ENCODE peak calls at places on chromosome 13, in five cellular contexts. K is K562, I is SK-N-SH, F is HepG2, C is GM12878. N is an unnamed sample.
A peak's percentile ranks its signal among the peaks of the same experiment; 100 is the strongest.

GRCh38 chr13:59677966-59678814 is 485.5 kb downstream of the DIAPH3 start:
- DNase-seq in I (peak; percentile 55), K (peak; percentile 16), F (peak; percentile 42), C (no peak), N (no peak)

GRCh38 chr13:29428310-29428991 is 167.0 kb downstream of the SLC7A1 start:
- DNase-seq in C (no peak), I (peak; percentile 68), K (no peak), F (no peak), N (no peak)

GRCh38 chr13:94073006-94073744 is 406.3 kb downstream of the DCT start:
- DNase-seq in I (no peak), K (no peak), C (no peak), F (no peak), N (no peak)

GRCh38 chr13:41694902-41695301 is 237.6 kb downstream of the RGCC start:
- DNase-seq in K (no peak), C (peak; percentile 7), F (no peak), I (no peak), N (no peak)

GRCh38 chr13:26971990-26972888 is 199.4 kb downstream of the USP12 start:
- DNase-seq in K (peak; percentile 33), F (peak; percentile 74), C (no peak), I (no peak), N (peak; percentile 16)

GRCh38 chr13:27997904-27998522 is 9.5 kb upstream of the URAD start:
- DNase-seq in F (peak; percentile 48), C (no peak), I (no peak), K (peak; percentile 18), N (no peak)

GRCh38 chr13:106919638-106920037 is 351.7 kb upstream of the ARGLU1 start:
- DNase-seq in I (no peak), F (no peak), C (no peak), K (no peak), N (no peak)

GRCh38 chr13:33796095-33796494 is 21.9 kb upstream of the RFC3 start:
- DNase-seq in C (no peak), K (no peak), F (no peak), I (no peak), N (no peak)

GRCh38 chr13:90968510-90968909 is 379.0 kb upstream of the MIR17HG start:
- DNase-seq in I (peak; percentile 38), C (no peak), K (no peak), F (peak; percentile 2), N (no peak)

GRCh38 chr13:70162141-70162540 is 53.9 kb upstream of the KLHL1 start:
- DNase-seq in I (no peak), K (no peak), F (no peak), C (no peak), N (no peak)

GRCh38 chr13:108155185-108156106 is 59.9 kb downstream of the LIG4 start:
- DNase-seq in K (peak; percentile 31), F (peak; percentile 40), C (no peak), I (peak; percentile 55), N (peak; percentile 16)

GRCh38 chr13:52003551-52003950 is 7.7 kb downstream of the ATP7B start:
- DNase-seq in K (no peak), C (no peak), I (no peak), F (no peak), N (no peak)

GRCh38 chr13:77751513-77752456 is 54.3 kb downstream of the SLAIN1 start:
- DNase-seq in F (peak; percentile 41), C (peak; percentile 34), I (peak; percentile 23), K (peak; percentile 22), N (peak; percentile 20)

GRCh38 chr13:42170029-42170428 is 101.9 kb upstream of the AKAP11 start:
- DNase-seq in I (no peak), F (no peak), C (no peak), K (no peak), N (no peak)

GRCh38 chr13:20521388-20521787 is 4.3 kb downstream of the CRYL1 start:
- DNase-seq in F (no peak), K (no peak), I (no peak), C (no peak), N (no peak)

GRCh38 chr13:20475927-20476691 is 49.5 kb downstream of the CRYL1 start:
- DNase-seq in F (no peak), K (no peak), C (peak; percentile 65), I (no peak), N (peak; percentile 41)

GRCh38 chr13:29918845-29919244 is 68.4 kb upstream of the UBL3 start:
- DNase-seq in K (no peak), F (no peak), C (no peak), I (no peak), N (no peak)

GRCh38 chr13:90105276-90105675 is 1242.2 kb upstream of the MIR17HG start:
- DNase-seq in C (no peak), K (no peak), I (no peak), F (no peak), N (no peak)

GRCh38 chr13:73656863-73657262 is 477.3 kb downstream of the KLF12 start:
- DNase-seq in C (no peak), K (no peak), F (no peak), I (no peak), N (no peak)
- TF ChIP-seq GABPA in C (no peak), K (no peak), F (no peak), I (no peak), N (no peak)

GRCh38 chr13:49530452-49530851 is 34.7 kb downstream of the PHF11 start:
- DNase-seq in C (no peak), F (no peak), K (no peak), I (no peak), N (peak; percentile 87)
- TF ChIP-seq GABPA in C (no peak), F (no peak), K (no peak), I (no peak), N (no peak)

DNA sequence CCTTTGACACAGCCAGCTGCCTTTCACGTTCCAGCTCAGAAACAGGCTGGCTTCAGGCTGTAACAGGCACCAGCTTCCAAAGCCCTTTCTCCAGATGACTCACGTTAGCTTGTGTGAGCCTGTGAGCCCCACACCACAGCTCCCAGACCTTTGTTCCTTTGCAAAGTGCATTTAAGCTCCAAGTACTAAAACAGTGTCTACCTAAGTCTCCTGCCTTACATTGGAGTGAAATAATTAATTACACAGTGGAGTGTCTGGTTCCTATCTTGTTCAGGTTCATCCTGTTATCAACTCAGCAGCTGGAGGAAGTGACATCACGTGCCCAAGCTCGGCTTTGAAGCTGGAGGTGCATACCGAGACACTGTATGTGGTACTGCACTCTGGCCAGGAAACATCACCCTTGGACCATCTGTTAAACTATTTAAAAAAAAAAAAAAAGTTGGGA is 475.8 kb downstream of the FOXO1 start:
- DNase-seq in K (no peak), F (peak; percentile 6), I (peak; percentile 63), C (no peak), N (no peak)
- TF ChIP-seq GABPA in K (no peak), F (no peak), I (peak; percentile 43), C (no peak), N (no peak)

GRCh38 chr13:85497652-85498051 is 301.6 kb downstream of the SLITRK6 start:
- DNase-seq in C (no peak), K (no peak), F (no peak), I (no peak), N (no peak)
- TF ChIP-seq GABPA in C (no peak), K (no peak), F (no peak), I (peak; percentile 42), N (no peak)

DNA sequence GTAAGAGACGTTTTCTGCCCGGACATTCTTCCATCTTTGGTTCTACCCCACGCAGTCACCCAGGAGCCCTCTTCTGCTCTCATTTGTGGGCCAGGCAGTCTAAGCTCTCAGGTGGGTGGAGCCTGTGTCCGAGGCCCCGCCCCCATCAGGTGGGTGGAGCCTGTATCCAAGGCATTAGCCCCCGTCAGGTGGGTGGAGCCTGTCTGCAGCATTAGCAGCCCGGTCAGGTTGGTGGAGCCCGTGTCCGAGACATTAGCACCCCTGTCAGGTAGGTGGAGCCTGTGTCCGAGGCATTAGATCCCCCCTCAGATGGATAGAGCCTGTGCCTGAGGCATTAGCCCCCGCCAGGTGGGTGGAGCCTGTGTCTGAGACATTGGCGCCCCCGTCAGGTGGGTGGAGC is 45.5 kb upstream of the C13orf46 start:
- DNase-seq in C (no peak), K (peak; percentile 84), I (peak; percentile 79), F (no peak), N (no peak)
- TF ChIP-seq GABPA in C (no peak), K (no peak), I (no peak), F (no peak), N (no peak)

GRCh38 chr13:32663660-32664059 is 77.4 kb downstream of the PDS5B start:
- DNase-seq in K (no peak), C (no peak), I (no peak), F (peak; percentile 68), N (no peak)

GRCh38 chr13:32657309-32657708 is 71.1 kb downstream of the PDS5B start:
- DNase-seq in F (no peak), I (no peak), C (no peak), K (no peak), N (no peak)

GRCh38 chr13:32659736-32660135 is 73.5 kb downstream of the PDS5B start:
- DNase-seq in I (no peak), K (no peak), C (no peak), F (no peak), N (no peak)

DNA sequence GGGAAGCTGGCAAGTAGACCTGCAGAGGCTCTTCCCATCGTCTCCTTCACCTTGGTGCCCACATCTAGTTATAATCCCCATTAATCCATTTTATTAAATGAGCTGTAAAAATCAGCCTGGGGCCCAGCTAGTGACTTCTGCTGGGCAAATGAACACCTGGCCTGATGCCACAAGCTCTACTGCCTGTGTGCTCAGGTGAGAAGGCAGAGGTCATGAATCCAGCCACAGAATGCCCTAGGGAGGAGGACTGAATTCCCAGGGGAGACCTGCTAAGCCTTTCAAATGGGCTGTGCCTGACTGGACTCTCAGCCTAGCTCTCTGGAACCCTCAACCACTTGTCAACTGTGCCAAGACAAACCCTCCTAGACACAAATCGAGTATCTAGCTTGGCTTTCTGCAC is 74.0 kb downstream of the PDS5B start:
- DNase-seq in I (no peak), F (no peak), C (no peak), K (no peak), N (no peak)
- TF ChIP-seq GABPA in I (no peak), F (no peak), C (no peak), K (no peak), N (no peak)

GRCh38 chr13:62781866-62782265 is 1366.2 kb upstream of the PCDH20 start:
- DNase-seq in K (no peak), F (no peak), I (no peak), C (no peak), N (no peak)
- TF ChIP-seq GABPA in K (no peak), F (no peak), I (no peak), C (no peak), N (no peak)

DNA sequence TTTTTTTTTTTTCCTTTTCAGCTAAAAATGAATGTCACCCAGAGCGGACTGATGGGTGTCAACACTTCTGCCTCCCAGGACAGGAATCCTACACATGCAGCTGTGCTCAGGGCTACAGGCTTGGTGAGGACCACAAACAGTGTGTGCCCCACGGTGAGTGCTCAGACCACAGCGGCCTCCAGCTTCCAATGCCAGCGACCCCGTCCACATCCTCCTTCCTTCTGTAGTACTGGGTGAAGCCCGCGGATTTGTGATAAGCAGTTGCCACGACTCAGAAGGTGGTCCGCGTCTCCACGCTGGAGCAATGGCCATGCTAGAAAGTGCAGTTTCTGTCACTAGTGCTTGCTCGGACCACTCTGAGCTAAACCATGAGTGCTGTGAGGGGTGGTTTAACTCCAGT is 6.0 kb downstream of the PROZ start:
- DNase-seq in I (no peak), K (no peak), F (no peak), C (no peak), N (no peak)
- TF ChIP-seq GABPA in I (no peak), K (no peak), F (no peak), C (no peak), N (no peak)